ENCODE peak calls at places on chromosomes 11 and 22, in five cellular contexts. D, K, H, U and O are unnamed samples.

GRCh38 chr11:11028017-11028692 is 170.3 kb upstream of the ZBED5 start:
- DNase-seq in D (peak; percentile 45), U (peak; percentile 61), K (peak; percentile 61), H (peak; percentile 84), O (peak; percentile 72)

GRCh38 chr22:31637375-31637937 is 24.6 kb downstream of the PISD start:
- DNase-seq in K (no peak), U (peak; percentile 20), D (no peak), H (no peak), O (peak; percentile 79)

GRCh38 chr11:9568854-9569587 is 4.4 kb upstream of the WEE1 start:
- DNase-seq in K (peak; percentile 73), H (peak; percentile 83), D (no peak), U (peak; percentile 50), O (peak; percentile 70)

GRCh38 chr11:77106321-77106720 is 3.7 kb downstream of the OMP start:
- DNase-seq in K (peak; percentile 68), H (no peak), D (no peak), U (no peak), O (no peak)

GRCh38 chr11:66071326-66071870 is 1.3 kb downstream of the PACS1 start:
- DNase-seq in D (no peak), K (no peak), H (no peak), U (no peak), O (no peak)

GRCh38 chr11:66619080-66619554 is 2.7 kb downstream of the RBM14 start:
- DNase-seq in H (no peak), U (peak; percentile 65), K (no peak), D (no peak), O (peak; percentile 38)

GRCh38 chr11:104327864-104328513 is 164.0 kb upstream of the PDGFD start:
- DNase-seq in H (no peak), D (no peak), K (no peak), U (no peak), O (no peak)

GRCh38 chr11:134555510-134555909 is 143.5 kb upstream of the B3GAT1 start:
- DNase-seq in K (no peak), D (no peak), U (no peak), H (no peak), O (no peak)

GRCh38 chr22:44419429-44419828 is 78.6 kb downstream of the RTL6 start:
- DNase-seq in D (no peak), K (no peak), U (no peak), H (no peak), O (no peak)

GRCh38 chr11:68524681-68525080 is 64.1 kb downstream of the PPP6R3 start:
- DNase-seq in K (no peak), H (no peak), D (no peak), U (no peak), O (no peak)

GRCh38 chr22:36277482-36278291 is 24.8 kb downstream of the APOL1 start:
- DNase-seq in D (peak; percentile 43), H (peak; percentile 81), K (peak; percentile 18), U (peak; percentile 66), O (peak; percentile 75)

GRCh38 chr11:113296447-113297205 is 17.8 kb upstream of the TTC12 start:
- DNase-seq in U (no peak), D (no peak), K (no peak), H (no peak), O (no peak)

GRCh38 chr11:94151903-94152677 is 23.4 kb downstream of the PANX1 start:
- DNase-seq in H (no peak), K (peak; percentile 79), U (no peak), D (no peak), O (peak; percentile 68)

GRCh38 chr11:61542024-61542461 is 33.5 kb downstream of the LRRC10B start:
- DNase-seq in D (no peak), H (no peak), U (peak; percentile 41), K (no peak), O (no peak)

GRCh38 chr11:7892751-7893356 is 38.2 kb downstream of the OR10A6 start:
- DNase-seq in K (peak; percentile 76), U (peak; percentile 66), D (no peak), H (no peak), O (peak; percentile 51)

GRCh38 chr11:1422981-1423380 is 33.2 kb downstream of the BRSK2 start:
- DNase-seq in K (no peak), D (no peak), U (no peak), H (no peak), O (no peak)

GRCh38 chr11:34274712-34275398 is 83.0 kb downstream of the ABTB2 start:
- DNase-seq in D (no peak), H (peak; percentile 96), K (peak; percentile 96), U (no peak), O (no peak)

GRCh38 chr22:50676661-50677492 is 4.3 kb downstream of the SHANK3 start:
- DNase-seq in H (no peak), U (no peak), K (no peak), D (no peak), O (no peak)

GRCh38 chr22:25351631-25352293 is 132.3 kb downstream of the CRYBB2 start:
- DNase-seq in H (peak; percentile 45), U (no peak), D (no peak), K (no peak), O (no peak)

GRCh38 chr22:22348127-22348814 is 103.7 kb downstream of the VPREB1 start:
- DNase-seq in K (no peak), U (no peak), D (no peak), H (no peak), O (no peak)

GRCh38 chr22:43860126-43860525 is 2.2 kb downstream of the SULT4A1 start:
- DNase-seq in D (no peak), K (no peak), U (no peak), H (peak; percentile 42), O (no peak)

GRCh38 chr11:119594639-119595249 is 134.3 kb downstream of the NECTIN1 start:
- DNase-seq in D (no peak), H (no peak), K (peak; percentile 63), U (no peak), O (peak; percentile 38)

GRCh38 chr22:36736701-36737320 is 33.3 kb upstream of the CACNG2 start:
- DNase-seq in K (no peak), H (peak; percentile 50), U (no peak), D (no peak), O (no peak)

GRCh38 chr22:37676691-37677627 is 1.5 kb downstream of the LGALS1 start:
- DNase-seq in H (peak; percentile 96), K (peak; percentile 91), D (peak; percentile 88), U (peak; percentile 60), O (peak; percentile 79)

GRCh38 chr22:38262051-38262795 is 10.6 kb downstream of the TMEM184B start:
- DNase-seq in U (peak; percentile 68), K (no peak), D (peak; percentile 7), H (peak; percentile 79), O (peak; percentile 62)

GRCh38 chr11:71395010-71395560 is 53.1 kb downstream of the DHCR7 start:
- DNase-seq in K (no peak), U (peak; percentile 57), H (no peak), D (no peak), O (no peak)

GRCh38 chr22:24694971-24695928 is 79.3 kb downstream of the PIWIL3 start:
- DNase-seq in U (no peak), K (no peak), D (no peak), H (no peak), O (no peak)

GRCh38 chr11:111454561-111455192 is 57.5 kb downstream of the BTG4 start:
- DNase-seq in K (peak; percentile 42), H (no peak), U (peak; percentile 72), D (peak; percentile 53), O (peak; percentile 35)

GRCh38 chr11:32231909-32232493 is 141.1 kb downstream of the RCN1 start:
- DNase-seq in U (peak; percentile 46), D (no peak), H (no peak), K (peak; percentile 14), O (peak; percentile 31)

GRCh38 chr11:78564037-78564888 is 10.4 kb downstream of the NARS2 start:
- DNase-seq in U (peak; percentile 74), H (no peak), K (peak; percentile 72), D (no peak), O (peak; percentile 72)

GRCh38 chr22:36144886-36145541 is 15.5 kb downstream of the APOL3 start:
- DNase-seq in D (no peak), U (peak; percentile 80), K (peak; percentile 66), H (peak; percentile 89), O (peak; percentile 63)

GRCh38 chr22:36386351-36386899 is 1.3 kb downstream of the MYH9 start:
- DNase-seq in D (no peak), U (no peak), K (no peak), H (no peak), O (peak; percentile 66)

GRCh38 chr11:58914821-58915543 is 24.3 kb upstream of the GLYATL1 start:
- DNase-seq in K (no peak), H (no peak), U (no peak), D (no peak), O (no peak)

GRCh38 chr22:24146791-24147353 is 34.4 kb upstream of the SUSD2 start:
- DNase-seq in H (peak; percentile 84), K (peak; percentile 66), D (no peak), U (peak; percentile 58), O (no peak)